ENCODE peak calls at places on chromosome 4, in eight cellular contexts. T is ovary, H is IMR-90, S is endothelial cell of umbilical vein, E is uterus, X is spleen, C is right lobe of liver, Z is Peyer's patch. W is an unnamed sample. For H3K9me3, the result is how much of the 10 kb centered on the place peaks cover.

GRCh38 chr4:112751447-112751846 is 114.5 kb downstream of the LARP7 start:
- DNase-seq in T (no peak), H (no peak), S (no peak), E (no peak), X (no peak), C (no peak), Z (no peak), W (no peak)

GRCh38 chr4:91914176-91914804 is 389.5 kb upstream of the GRID2 start:
- DNase-seq in T (no peak), H (no peak), S (no peak), E (no peak), X (no peak), C (peak), Z (no peak), W (no peak)

GRCh38 chr4:7911044-7911578 is 28.6 kb downstream of the AFAP1 start:
- DNase-seq in T (no peak), H (peak), S (no peak), E (peak), X (no peak), C (no peak), Z (no peak), W (peak)

GRCh38 chr4:111991163-111991562 is 154.1 kb upstream of the FAM241A start:
- DNase-seq in T (no peak), H (no peak), S (no peak), E (no peak), X (no peak), C (no peak), Z (no peak), W (no peak)

GRCh38 chr4:56147371-56147770 is 198.6 kb downstream of the CEP135 start:
- DNase-seq in T (no peak), H (peak), S (no peak), E (no peak), X (no peak), C (no peak), Z (no peak), W (no peak)

GRCh38 chr4:74921490-74921889 is 11.4 kb upstream of the PARM1 start:
- DNase-seq in T (no peak), H (no peak), S (no peak), E (no peak), X (no peak), C (no peak), Z (no peak), W (no peak)

GRCh38 chr4:160947653-160948052 is 1216.1 kb downstream of the FSTL5 start:
- DNase-seq in T (no peak), H (no peak), S (no peak), E (no peak), X (no peak), C (no peak), Z (no peak), W (no peak)

GRCh38 chr4:184448828-184449227 is 25.5 kb downstream of the IRF2 start:
- DNase-seq in T (peak), H (peak), S (peak), E (peak), X (no peak), C (no peak), Z (peak), W (peak)

GRCh38 chr4:100872811-100873210 is 355.0 kb upstream of the EMCN start:
- DNase-seq in T (no peak), H (no peak), S (no peak), E (no peak), X (no peak), C (no peak), Z (no peak), W (no peak)

GRCh38 chr4:40662962-40663604 is 33.4 kb upstream of the RBM47 start:
- DNase-seq in T (peak), H (peak), S (peak), E (no peak), X (peak), C (peak), Z (no peak), W (no peak)

GRCh38 chr4:40992472-40993298 is 221.7 kb downstream of the APBB2 start:
- DNase-seq in T (peak), H (peak), S (peak), E (no peak), X (no peak), C (no peak), Z (no peak), W (no peak)

GRCh38 chr4:112759313-112759712 is 122.4 kb downstream of the LARP7 start:
- DNase-seq in T (no peak), H (no peak), S (no peak), E (no peak), X (no peak), C (no peak), Z (no peak), W (no peak)

GRCh38 chr4:111678466-111678865 is 466.8 kb upstream of the FAM241A start:
- DNase-seq in T (no peak), H (peak), S (peak), E (no peak), X (no peak), C (no peak), Z (no peak), W (no peak)

GRCh38 chr4:7614350-7614949 is 179.7 kb upstream of the PSAPL1 start:
- DNase-seq in T (no peak), H (no peak), S (no peak), E (no peak), X (no peak), C (no peak), Z (no peak), W (no peak)

GRCh38 chr4:126737899-126738526 is 894.7 kb upstream of the INTU start:
- DNase-seq in T (no peak), H (no peak), S (peak), E (no peak), X (no peak), C (no peak), Z (no peak), W (no peak)

GRCh38 chr4:185755451-185755850 is 56.5 kb downstream of the SORBS2 start:
- DNase-seq in T (no peak), H (no peak), S (peak), E (no peak), X (no peak), C (no peak), Z (no peak), W (no peak)

GRCh38 chr4:172998527-172999469 is 169.8 kb upstream of the GALNT7 start:
- DNase-seq in T (no peak), H (peak), S (peak), E (no peak), X (no peak), C (no peak), Z (no peak), W (no peak)

GRCh38 chr4:151801547-151802516 is 41.0 kb upstream of the GATB start:
- DNase-seq in T (no peak), H (peak), S (peak), E (peak), X (no peak), C (no peak), Z (peak), W (no peak)

GRCh38 chr4:55161739-55162138 is 36.3 kb upstream of the KDR start:
- DNase-seq in T (no peak), H (no peak), S (no peak), E (no peak), X (no peak), C (no peak), Z (no peak), W (no peak)

GRCh38 chr4:141132689-141133145 is 552 bp downstream of the RNF150 start:
- DNase-seq in T (peak), H (peak), S (no peak), E (peak), X (peak), C (peak), Z (no peak), W (peak)

GRCh38 chr4:134668237-134668636 is 466.6 kb upstream of the PABPC4L start:
- DNase-seq in T (no peak), H (no peak), S (no peak), E (no peak), X (no peak), C (no peak), Z (no peak), W (no peak)

GRCh38 chr4:86565641-86566040 is 28.5 kb upstream of the PTPN13 start:
- DNase-seq in T (no peak), H (no peak), S (no peak), E (no peak), X (no peak), C (no peak), Z (no peak), W (no peak)

GRCh38 chr4:60611762-60612496 is 588.2 kb upstream of the ADGRL3 start:
- DNase-seq in T (no peak), H (peak), S (no peak), E (no peak), X (no peak), C (no peak), Z (no peak), W (no peak)

GRCh38 chr4:87009095-87009648 is 74.4 kb downstream of the AFF1 start:
- DNase-seq in T (no peak), H (no peak), S (peak), E (no peak), X (no peak), C (no peak), Z (peak), W (no peak)

GRCh38 chr4:24274401-24275035 is 309.8 kb downstream of the DHX15 start:
- DNase-seq in T (no peak), H (peak), S (no peak), E (no peak), X (no peak), C (no peak), Z (no peak), W (no peak)

GRCh38 chr4:29770627-29771026 is 949.5 kb upstream of the PCDH7 start:
- DNase-seq in T (no peak), H (peak), S (no peak), E (no peak), X (no peak), C (no peak), Z (no peak), W (no peak)

GRCh38 chr4:6626066-6626465 is 14.4 kb upstream of the MRFAP1 start:
- DNase-seq in T (no peak), H (no peak), S (no peak), E (no peak), X (no peak), C (no peak), Z (no peak), W (no peak)

GRCh38 chr4:80085081-80085480 is 12.1 kb upstream of the ANTXR2 start:
- DNase-seq in T (no peak), H (no peak), S (no peak), E (no peak), X (no peak), C (no peak), Z (no peak), W (no peak)

GRCh38 chr4:126938023-126938422 is 694.7 kb upstream of the INTU start:
- DNase-seq in T (no peak), H (peak), S (no peak), E (no peak), X (no peak), C (no peak), Z (no peak), W (no peak)

GRCh38 chr4:54784188-54784671 is 126.5 kb downstream of the KIT start:
- DNase-seq in T (peak), H (peak), S (no peak), E (peak), X (peak), C (peak), Z (peak), W (peak)

GRCh38 chr4:124212835-124213640 is 499.5 kb downstream of the ANKRD50 start:
- DNase-seq in T (no peak), H (peak), S (peak), E (peak), X (no peak), C (no peak), Z (no peak), W (peak)

GRCh38 chr4:151955721-151956340 is 195.0 kb upstream of the GATB start:
- DNase-seq in T (no peak), H (peak), S (no peak), E (no peak), X (no peak), C (no peak), Z (no peak), W (no peak)

GRCh38 chr4:37601527-37601926 is 84.6 kb downstream of the RELL1 start:
- DNase-seq in T (no peak), H (peak), S (peak), E (no peak), X (no peak), C (no peak), Z (peak), W (no peak)

GRCh38 chr4:106796866-106797265 is 239.2 kb downstream of the DKK2 start:
- DNase-seq in T (no peak), H (no peak), S (no peak), E (no peak), X (no peak), C (no peak), Z (no peak), W (no peak)

GRCh38 chr4:84778041-84778440 is 188.4 kb downstream of the WDFY3 start:
- DNase-seq in T (no peak), H (peak), S (no peak), E (no peak), X (no peak), C (no peak), Z (no peak), W (no peak)

GRCh38 chr4:19936471-19936870 is 315.2 kb upstream of the SLIT2 start:
- DNase-seq in T (no peak), H (peak), S (no peak), E (no peak), X (no peak), C (no peak), Z (no peak), W (no peak)

GRCh38 chr4:181877329-181877848 is 365.8 kb upstream of the TENM3 start:
- DNase-seq in T (no peak), H (peak), S (no peak), E (no peak), X (no peak), C (no peak), Z (no peak), W (no peak)

GRCh38 chr4:92303621-92304027 is at the start of gene GRID2:
- DNase-seq in T (peak), H (peak), S (peak), E (no peak), X (no peak), C (no peak), Z (no peak), W (no peak)

GRCh38 chr4:51885371-51885770 is 42.4 kb downstream of the DCUN1D4 start:
- DNase-seq in T (no peak), H (peak), S (peak), E (no peak), X (no peak), C (no peak), Z (no peak), W (no peak)

GRCh38 chr4:119135721-119136121 is at the start of gene MYOZ2:
- DNase-seq in T (no peak), H (peak), S (peak), E (no peak), X (no peak), C (no peak), Z (no peak), W (no peak)

GRCh38 chr4:95674451-95675095 is 125.8 kb upstream of the UNC5C start:
- DNase-seq in T (no peak), H (no peak), S (peak), E (no peak), X (no peak), C (no peak), Z (no peak), W (no peak)

GRCh38 chr4:95676190-95676589 is 127.4 kb upstream of the UNC5C start:
- DNase-seq in T (no peak), H (no peak), S (no peak), E (no peak), X (no peak), C (no peak), Z (no peak), W (no peak)

GRCh38 chr4:95675623-95676022 is 126.8 kb upstream of the UNC5C start:
- DNase-seq in T (no peak), H (no peak), S (no peak), E (no peak), X (no peak), C (no peak), Z (no peak), W (no peak)

GRCh38 chr4:95672811-95673210 is 124.0 kb upstream of the UNC5C start:
- DNase-seq in T (no peak), H (no peak), S (no peak), E (no peak), X (no peak), C (no peak), Z (no peak), W (no peak)
- H3K9me3 ChIP-seq in T (under half), H (under half), S (under half), E (under half), X (under half), C (under half), Z (under half), W (under half)

GRCh38 chr4:78446607-78447006 is 105.0 kb upstream of the ANXA3 start:
- DNase-seq in T (no peak), H (no peak), S (no peak), E (no peak), X (no peak), C (no peak), Z (no peak), W (no peak)
- H3K4me3 ChIP-seq in T (no peak), H (no peak), S (no peak), E (no peak), X (no peak), C (no peak), Z (no peak), W (no peak)

GRCh38 chr4:128287871-128288688 is 467 bp upstream of the PGRMC2 start:
- DNase-seq in T (peak), H (peak), S (peak), E (peak), X (peak), C (peak), Z (peak), W (peak)

GRCh38 chr4:128286474-128287158 is 997 bp downstream of the PGRMC2 start:
- DNase-seq in T (no peak), H (peak), S (peak), E (no peak), X (no peak), C (no peak), Z (no peak), W (no peak)

GRCh38 chr4:128288689-128289106 is 1.1 kb upstream of the PGRMC2 start:
- DNase-seq in T (no peak), H (peak), S (peak), E (no peak), X (no peak), C (no peak), Z (peak), W (no peak)

GRCh38 chr4:128285085-128286023 is 2.3 kb downstream of the PGRMC2 start:
- DNase-seq in T (no peak), H (no peak), S (peak), E (no peak), X (no peak), C (peak), Z (no peak), W (no peak)

GRCh38 chr4:128287159-128287870 is at the start of gene PGRMC2:
- DNase-seq in T (no peak), H (peak), S (no peak), E (no peak), X (no peak), C (no peak), Z (peak), W (peak)
- TF ChIP-seq POLR2A in T (peak), H (no peak), S (peak), E (peak), X (peak), C (no peak), Z (peak), W (peak)

GRCh38 chr4:473575-474457 is 25.1 kb downstream of the ZNF721 start:
- DNase-seq in T (peak), H (peak), S (peak), E (peak), X (peak), C (peak), Z (peak), W (peak)

GRCh38 chr4:475962-476361 is 23.0 kb downstream of the ZNF721 start:
- DNase-seq in T (no peak), H (no peak), S (no peak), E (no peak), X (no peak), C (no peak), Z (no peak), W (no peak)

GRCh38 chr4:476501-476900 is 22.5 kb downstream of the ZNF721 start:
- DNase-seq in T (no peak), H (peak), S (no peak), E (no peak), X (no peak), C (no peak), Z (no peak), W (no peak)

GRCh38 chr4:478373-478772 is 20.6 kb downstream of the ZNF721 start:
- DNase-seq in T (no peak), H (peak), S (peak), E (no peak), X (no peak), C (no peak), Z (no peak), W (no peak)

GRCh38 chr4:477686-478085 is 21.3 kb downstream of the ZNF721 start:
- DNase-seq in T (no peak), H (no peak), S (no peak), E (no peak), X (no peak), C (no peak), Z (no peak), W (no peak)
- H3K9me3 ChIP-seq in T (under half), H (under half), S (under half), E (under half), X (half or more), C (under half), Z (under half), W (under half)

GRCh38 chr4:174215055-174215454 is 68.4 kb downstream of the FBXO8 start:
- DNase-seq in T (no peak), H (no peak), S (no peak), E (no peak), X (no peak), C (no peak), Z (no peak), W (no peak)

GRCh38 chr4:174215936-174216699 is 67.3 kb downstream of the FBXO8 start:
- DNase-seq in T (no peak), H (no peak), S (no peak), E (no peak), X (no peak), C (no peak), Z (no peak), W (no peak)

GRCh38 chr4:174216935-174217272 is 66.6 kb downstream of the FBXO8 start:
- DNase-seq in T (no peak), H (no peak), S (no peak), E (no peak), X (no peak), C (no peak), Z (no peak), W (no peak)

GRCh38 chr4:174218127-174218790 is 65.2 kb downstream of the FBXO8 start:
- DNase-seq in T (no peak), H (no peak), S (no peak), E (no peak), X (no peak), C (no peak), Z (no peak), W (no peak)

GRCh38 chr4:174217273-174218126 is 66.0 kb downstream of the FBXO8 start:
- DNase-seq in T (peak), H (peak), S (no peak), E (no peak), X (no peak), C (no peak), Z (no peak), W (no peak)
- H3K4me3 ChIP-seq in T (peak), H (peak), S (no peak), E (no peak), X (peak), C (peak), Z (peak), W (peak)

GRCh38 chr4:163621844-163622243 is 127.4 kb downstream of the TMA16 start:
- DNase-seq in T (no peak), H (no peak), S (no peak), E (no peak), X (no peak), C (no peak), Z (no peak), W (no peak)
- TF ChIP-seq POLR2A in T (no peak), H (no peak), S (no peak), E (no peak), X (no peak), C (no peak), Z (no peak), W (no peak)

W was measured in sigmoid colon.